ENCODE peak calls at places on chromosomes 6 and 20, in six cellular contexts. P, J, U, O, A and N are unnamed samples.

GRCh38 chr20:41182296-41183212 is 45.2 kb downstream of the PLCG1 start:
- DNase-seq in U (peak; percentile 19), O (no peak), P (no peak), A (no peak), J (no peak), N (no peak)

GRCh38 chr6:123520208-123520607 is 116.5 kb downstream of the TRDN start:
- DNase-seq in U (no peak), A (no peak), O (no peak), P (no peak), J (peak; percentile 3), N (no peak)

GRCh38 chr20:62980970-62981369 is 25.8 kb downstream of the BHLHE23 start:
- DNase-seq in P (peak; percentile 6), A (no peak), J (no peak), O (no peak), U (no peak), N (no peak)

GRCh38 chr6:46072866-46073265 is 56.9 kb upstream of the ENPP4 start:
- DNase-seq in O (no peak), A (no peak), U (no peak), J (no peak), P (peak; percentile 15), N (no peak)

GRCh38 chr6:3396503-3397180 is 60.2 kb downstream of the SLC22A23 start:
- DNase-seq in J (no peak), O (no peak), U (peak; percentile 81), P (no peak), A (no peak), N (no peak)

GRCh38 chr6:24982231-24982630 is 46.5 kb upstream of the RIPOR2 start:
- DNase-seq in O (no peak), A (no peak), J (peak; percentile 11), U (no peak), P (peak; percentile 21), N (no peak)

GRCh38 chr20:14189794-14190402 is 147.5 kb downstream of the FLRT3 start:
- DNase-seq in U (no peak), J (peak; percentile 64), P (peak; percentile 37), A (no peak), O (no peak), N (no peak)

GRCh38 chr6:106141441-106142237 is 55.5 kb downstream of the PRDM1 start:
- DNase-seq in P (no peak), A (no peak), J (no peak), U (no peak), O (peak; percentile 85), N (no peak)

GRCh38 chr20:34472246-34472925 is 43.8 kb upstream of the DYNLRB1 start:
- DNase-seq in A (no peak), J (peak; percentile 46), U (no peak), P (peak; percentile 50), O (no peak), N (no peak)

GRCh38 chr20:32621071-32621913 is 36.2 kb upstream of the NOL4L start:
- DNase-seq in J (no peak), U (no peak), O (no peak), P (no peak), A (no peak), N (no peak)

GRCh38 chr6:31004285-31004684 is 6.0 kb upstream of the MUC22 start:
- DNase-seq in J (no peak), P (no peak), U (no peak), O (no peak), A (no peak), N (no peak)

GRCh38 chr6:43243649-43244321 is 504 bp downstream of the TTBK1 start:
- DNase-seq in P (no peak), U (no peak), O (no peak), J (no peak), A (no peak), N (no peak)

GRCh38 chr6:32402812-32403211 is 4.2 kb downstream of the BTNL2 start:
- DNase-seq in J (no peak), A (no peak), O (no peak), P (no peak), U (no peak), N (no peak)

GRCh38 chr20:41003143-41003932 is 25.3 kb upstream of the TOP1 start:
- DNase-seq in U (peak; percentile 80), J (peak; percentile 97), P (peak; percentile 96), O (no peak), A (peak; percentile 75), N (peak; percentile 94)

GRCh38 chr20:41006936-41007871 is 21.4 kb upstream of the TOP1 start:
- DNase-seq in P (no peak), U (no peak), A (no peak), O (no peak), J (no peak), N (no peak)

DNA sequence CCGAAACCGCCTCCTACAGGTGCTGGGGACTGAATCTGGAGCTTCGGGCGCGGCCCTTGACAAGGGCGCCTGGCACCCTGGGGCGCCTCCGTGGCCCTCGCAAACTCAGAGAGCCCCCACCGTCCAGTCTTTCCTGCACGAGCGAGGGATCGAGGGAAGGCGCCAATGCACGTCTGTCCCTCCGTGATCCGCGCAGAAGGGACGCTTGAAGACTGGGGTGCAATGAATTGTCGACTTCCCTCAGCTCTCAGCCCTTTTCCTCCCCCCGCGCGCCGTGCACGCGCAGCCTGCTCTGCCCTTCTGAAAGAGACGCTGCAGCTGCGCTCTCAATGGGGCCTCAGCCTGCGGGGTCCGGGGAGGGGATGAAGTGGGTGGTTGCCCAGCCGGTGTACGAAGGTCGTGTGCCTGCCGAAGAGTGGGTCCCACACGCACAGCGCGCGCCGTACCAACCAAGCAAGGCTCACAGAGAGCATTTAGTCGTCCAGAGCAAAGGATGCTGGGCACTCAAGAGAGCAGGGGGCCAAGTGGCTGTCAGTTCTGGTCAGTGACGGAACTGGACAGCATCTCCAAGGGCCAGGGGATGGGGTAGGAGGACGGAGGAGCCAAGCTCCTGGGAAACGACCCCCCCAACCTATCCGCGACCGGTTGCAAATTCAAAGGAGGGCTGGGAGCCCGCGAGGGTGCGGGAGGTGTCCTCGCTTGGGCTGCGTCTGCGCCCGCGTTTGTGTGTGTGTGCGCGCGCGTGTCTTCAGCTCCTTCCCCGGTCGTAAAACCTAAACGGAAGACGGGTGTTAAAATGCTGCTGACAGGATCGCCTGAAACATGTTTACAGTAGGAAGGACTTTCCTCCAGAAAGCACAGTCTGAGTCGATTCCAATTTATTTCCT is 5.4 kb upstream of the SOX4 start:
- DNase-seq in A (peak; percentile 80), O (no peak), P (peak; percentile 68), J (peak; percentile 57), U (peak; percentile 51), N (peak; percentile 54)
- TF ChIP-seq CTCF in A (no peak), O (no peak), P (no peak), J (no peak), U (no peak), N (no peak)

GRCh38 chr20:56957737-56958553 is 308.5 kb downstream of the BMP7 start:
- DNase-seq in J (no peak), U (no peak), O (no peak), P (no peak), A (no peak), N (no peak)
- TF ChIP-seq CTCF in J (no peak), U (no peak), O (no peak), P (no peak), A (no peak), N (no peak)

GRCh38 chr6:7727150-7727950 is 1.5 kb downstream of the BMP6 start:
- DNase-seq in O (no peak), U (no peak), P (peak; percentile 20), A (no peak), J (peak; percentile 36), N (no peak)
- TF ChIP-seq CTCF in O (no peak), U (no peak), P (peak; percentile 7), A (no peak), J (no peak), N (no peak)

GRCh38 chr20:1184260-1184637 is 532 bp downstream of the TMEM74B start:
- DNase-seq in P (no peak), O (no peak), U (no peak), J (no peak), A (no peak), N (no peak)

GRCh38 chr20:1185316-1185741 is 548 bp upstream of the TMEM74B start:
- DNase-seq in P (no peak), O (no peak), A (no peak), U (no peak), J (no peak), N (no peak)

GRCh38 chr20:1186367-1186991 is 1.7 kb upstream of the TMEM74B start:
- DNase-seq in P (no peak), J (no peak), A (no peak), U (no peak), O (no peak), N (no peak)

GRCh38 chr20:1184638-1185315 is at the start of gene TMEM74B:
- DNase-seq in P (no peak), A (no peak), J (no peak), O (no peak), U (no peak), N (no peak)

GRCh38 chr20:1185781-1186334 is 1.1 kb upstream of the TMEM74B start:
- DNase-seq in P (peak; percentile 53), U (no peak), J (peak; percentile 48), O (no peak), A (peak; percentile 76), N (no peak)
- TF ChIP-seq CTCF in P (peak; percentile 67), U (no peak), J (peak; percentile 55), O (peak; percentile 51), A (peak; percentile 57), N (peak; percentile 56)

DNA sequence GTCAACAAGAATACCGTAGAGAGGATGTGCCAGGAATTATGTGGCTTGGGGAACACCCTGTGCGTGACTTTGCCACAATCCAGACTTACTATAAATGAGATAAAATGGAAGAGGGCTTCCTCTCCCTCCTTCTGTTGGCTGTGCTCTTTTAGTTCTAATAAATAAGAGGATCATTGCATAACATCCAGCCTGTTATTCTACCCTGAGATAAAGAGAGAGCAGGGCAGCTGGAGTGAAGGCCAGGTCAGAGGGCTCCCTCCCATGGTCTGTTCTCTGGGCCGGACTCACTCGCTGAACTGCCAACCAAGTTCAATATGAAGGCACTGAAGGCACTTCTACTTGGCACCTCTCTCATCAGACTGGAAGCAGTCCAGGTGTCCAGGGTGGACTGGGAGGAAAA is 91.7 kb downstream of the MTFR2 start:
- DNase-seq in J (peak; percentile 74), P (peak; percentile 86), U (no peak), A (no peak), O (no peak), N (no peak)
- TF ChIP-seq CTCF in J (no peak), P (peak; percentile 29), U (no peak), A (no peak), O (no peak), N (no peak)